ENCODE peak calls at places on chromosomes 6 and 20, in four cellular contexts. D, Q, H and N are unnamed samples.

GRCh38 chr6:15327271-15327670 is 81.4 kb downstream of the JARID2 start:
- DNase-seq in D (no peak), Q (no peak), H (peak; percentile 51), N (no peak)

GRCh38 chr20:53901064-53901463 is 169.3 kb downstream of the BCAS1 start:
- DNase-seq in H (no peak), D (peak; percentile 65), Q (peak; percentile 44), N (no peak)

GRCh38 chr6:154536922-154537449 is 26.5 kb upstream of the CNKSR3 start:
- DNase-seq in D (no peak), H (no peak), Q (no peak), N (no peak)

GRCh38 chr6:169085466-169085865 is 168.2 kb downstream of the THBS2 start:
- DNase-seq in Q (no peak), D (no peak), H (no peak), N (no peak)

GRCh38 chr6:121748376-121748775 is 312.9 kb downstream of the GJA1 start:
- DNase-seq in D (peak; percentile 84), H (no peak), Q (peak; percentile 16), N (no peak)

GRCh38 chr6:12228447-12229146 is 61.6 kb upstream of the EDN1 start:
- DNase-seq in Q (peak; percentile 53), H (no peak), D (no peak), N (no peak)

GRCh38 chr6:32963870-32964269 is 4.5 kb upstream of the BRD2 start:
- DNase-seq in H (no peak), D (no peak), Q (no peak), N (no peak)

GRCh38 chr6:90288404-90288803 is 8.2 kb downstream of the BACH2 start:
- DNase-seq in D (peak; percentile 72), H (no peak), Q (peak; percentile 23), N (no peak)

GRCh38 chr6:109237082-109237985 is 142.0 kb downstream of the CEP57L1 start:
- DNase-seq in H (no peak), Q (no peak), D (no peak), N (no peak)

GRCh38 chr6:167499161-167499660 is 174.3 kb downstream of the TTLL2 start:
- DNase-seq in D (no peak), H (no peak), Q (peak; percentile 35), N (no peak)

GRCh38 chr6:84461461-84461860 is 234.0 kb upstream of the CEP162 start:
- DNase-seq in Q (no peak), D (no peak), H (no peak), N (no peak)

GRCh38 chr20:4625687-4626086 is 96.0 kb upstream of the PRND start:
- DNase-seq in Q (no peak), H (no peak), D (no peak), N (no peak)

GRCh38 chr6:41599015-41599835 is 39.0 kb upstream of the MDFI start:
- DNase-seq in H (no peak), Q (peak; percentile 37), D (no peak), N (peak; percentile 79)

GRCh38 chr6:169167581-169168301 is 85.9 kb downstream of the THBS2 start:
- DNase-seq in H (no peak), D (peak; percentile 88), Q (no peak), N (no peak)

GRCh38 chr6:118401325-118401998 is 146.6 kb upstream of the PLN start:
- DNase-seq in Q (no peak), D (no peak), H (no peak), N (no peak)

GRCh38 chr6:49300443-49300842 is 162.6 kb downstream of the MMUT start:
- DNase-seq in Q (no peak), D (no peak), H (no peak), N (no peak)

GRCh38 chr6:6584310-6585002 is 4.1 kb upstream of the LY86 start:
- DNase-seq in Q (no peak), H (no peak), D (no peak), N (no peak)
- TF ChIP-seq CTCF in Q (no peak), H (no peak), D (no peak), N (no peak)

GRCh38 chr6:133130863-133131262 is 110.3 kb upstream of the EYA4 start:
- DNase-seq in D (peak; percentile 72), Q (peak; percentile 55), H (no peak), N (no peak)
- TF ChIP-seq CTCF in D (no peak), Q (no peak), H (no peak), N (no peak)

GRCh38 chr20:33233129-33233774 is 2.5 kb upstream of the BPIFA1 start:
- DNase-seq in D (no peak), Q (no peak), H (no peak), N (no peak)
- TF ChIP-seq CTCF in D (no peak), Q (no peak), H (no peak), N (no peak)

DNA sequence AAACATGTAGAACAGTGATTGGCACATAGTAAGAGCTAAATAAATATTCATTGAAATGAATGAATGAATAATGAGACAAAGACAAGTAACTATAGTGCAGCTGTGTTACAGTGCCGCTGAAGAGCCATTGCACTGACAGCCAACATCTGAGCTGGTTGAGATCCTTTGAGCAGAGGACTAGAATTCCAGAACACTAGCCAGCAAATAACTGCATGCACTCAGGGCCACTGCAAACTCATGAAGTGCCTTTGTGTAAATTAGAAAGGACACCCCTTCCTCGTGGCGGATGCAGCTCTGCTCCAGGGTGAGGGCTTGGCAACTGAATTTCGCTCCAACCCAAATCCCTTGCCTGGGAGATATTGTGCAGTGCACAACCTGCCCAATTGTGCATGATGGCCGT is 230.3 kb upstream of the CDYL start:
- DNase-seq in H (no peak), Q (no peak), D (no peak), N (no peak)
- TF ChIP-seq CTCF in H (no peak), Q (no peak), D (no peak), N (no peak)

GRCh38 chr6:136378888-136379287 is 89.2 kb upstream of the BCLAF1 start:
- DNase-seq in D (no peak), Q (no peak), H (no peak), N (no peak)
- TF ChIP-seq CTCF in D (peak; percentile 9), Q (peak; percentile 27), H (no peak), N (no peak)